ENCODE peak calls at places on chromosome 17, in eight cellular contexts. L is HL-60, A is SK-N-SH, G is mucosa of descending colon, S is A549, X is GM06990, B is HCT116, Z is progenitor cell of endocrine pancreas. D is an unnamed sample.
A peak's percentile ranks its signal among the peaks of the same experiment; 100 is the strongest.

GRCh38 chr17:46783031-46783593 is 35.4 kb downstream of the WNT3 start:
- DNase-seq in L (no peak), A (no peak), G (peak; percentile 64), S (no peak), X (no peak), B (no peak), Z (no peak), D (no peak)

GRCh38 chr17:38559880-38560230 is 45.9 kb downstream of the SRCIN1 start:
- DNase-seq in L (no peak), A (no peak), G (no peak), S (no peak), X (no peak), B (no peak), Z (no peak), D (no peak)

GRCh38 chr17:32626371-32626770 is 139.6 kb downstream of the CDK5R1 start:
- DNase-seq in L (no peak), A (no peak), G (no peak), S (no peak), X (no peak), B (no peak), Z (no peak), D (no peak)

GRCh38 chr17:79843917-79844815 is 4.9 kb upstream of the CBX4 start:
- DNase-seq in L (no peak), A (peak; percentile 94), G (peak; percentile 60), S (peak; percentile 75), X (no peak), B (no peak), Z (peak; percentile 46), D (no peak)

GRCh38 chr17:4545217-4545951 is 9.8 kb downstream of the MYBBP1A start:
- DNase-seq in L (no peak), A (no peak), G (no peak), S (no peak), X (peak; percentile 8), B (no peak), Z (no peak), D (no peak)

GRCh38 chr17:80981062-80981902 is 10.4 kb upstream of the CHMP6 start:
- DNase-seq in L (no peak), A (peak; percentile 99), G (no peak), S (no peak), X (peak; percentile 27), B (no peak), Z (peak; percentile 65), D (no peak)

GRCh38 chr17:64515419-64515818 is 8.6 kb downstream of the CEP95 start:
- DNase-seq in L (peak; percentile 31), A (no peak), G (no peak), S (no peak), X (no peak), B (no peak), Z (no peak), D (no peak)

GRCh38 chr17:35519442-35519841 is 18.0 kb downstream of the SLFN12L start:
- DNase-seq in L (no peak), A (no peak), G (no peak), S (no peak), X (no peak), B (no peak), Z (no peak), D (no peak)

GRCh38 chr17:10114931-10115535 is 83.4 kb downstream of the GAS7 start:
- DNase-seq in L (peak; percentile 95), A (peak; percentile 75), G (peak; percentile 69), S (peak; percentile 57), X (peak; percentile 68), B (no peak), Z (no peak), D (no peak)

GRCh38 chr17:45222273-45222993 is 748 bp downstream of the FMNL1 start:
- DNase-seq in L (peak; percentile 40), A (peak; percentile 65), G (no peak), S (no peak), X (no peak), B (no peak), Z (no peak), D (no peak)

GRCh38 chr17:36133629-36134259 is 30.1 kb downstream of the CCL4 start:
- DNase-seq in L (peak; percentile 49), A (no peak), G (peak; percentile 83), S (peak; percentile 12), X (no peak), B (no peak), Z (no peak), D (no peak)

GRCh38 chr17:20612635-20613034 is 33.1 kb downstream of the CDRT15L2 start:
- DNase-seq in L (no peak), A (no peak), G (no peak), S (no peak), X (no peak), B (no peak), Z (no peak), D (no peak)

GRCh38 chr17:21177854-21178600 is 35.9 kb downstream of the TMEM11 start:
- DNase-seq in L (no peak), A (peak; percentile 8), G (no peak), S (no peak), X (no peak), B (no peak), Z (no peak), D (no peak)

GRCh38 chr17:46972346-46972745 is 6.7 kb downstream of the RPRML start:
- DNase-seq in L (no peak), A (no peak), G (peak; percentile 54), S (no peak), X (no peak), B (no peak), Z (no peak), D (no peak)

GRCh38 chr17:72111374-72111773 is 9.4 kb upstream of the SOX9 start:
- DNase-seq in L (no peak), A (peak; percentile 86), G (peak; percentile 30), S (no peak), X (no peak), B (no peak), Z (no peak), D (no peak)

GRCh38 chr17:17839792-17840707 is 3.3 kb upstream of the SREBF1 start:
- DNase-seq in L (peak; percentile 58), A (peak; percentile 96), G (peak; percentile 93), S (peak; percentile 90), X (peak; percentile 92), B (peak; percentile 69), Z (peak; percentile 75), D (no peak)

GRCh38 chr17:17842111-17842876 is 5.5 kb upstream of the SREBF1 start:
- DNase-seq in L (no peak), A (no peak), G (peak; percentile 8), S (no peak), X (no peak), B (no peak), Z (no peak), D (no peak)

GRCh38 chr17:17843096-17843495 is 6.3 kb upstream of the SREBF1 start:
- DNase-seq in L (no peak), A (no peak), G (peak; percentile 9), S (no peak), X (no peak), B (no peak), Z (no peak), D (no peak)

GRCh38 chr17:17840751-17841591 is 4.2 kb upstream of the SREBF1 start:
- DNase-seq in L (no peak), A (no peak), G (peak; percentile 65), S (no peak), X (no peak), B (no peak), Z (no peak), D (no peak)

DNA sequence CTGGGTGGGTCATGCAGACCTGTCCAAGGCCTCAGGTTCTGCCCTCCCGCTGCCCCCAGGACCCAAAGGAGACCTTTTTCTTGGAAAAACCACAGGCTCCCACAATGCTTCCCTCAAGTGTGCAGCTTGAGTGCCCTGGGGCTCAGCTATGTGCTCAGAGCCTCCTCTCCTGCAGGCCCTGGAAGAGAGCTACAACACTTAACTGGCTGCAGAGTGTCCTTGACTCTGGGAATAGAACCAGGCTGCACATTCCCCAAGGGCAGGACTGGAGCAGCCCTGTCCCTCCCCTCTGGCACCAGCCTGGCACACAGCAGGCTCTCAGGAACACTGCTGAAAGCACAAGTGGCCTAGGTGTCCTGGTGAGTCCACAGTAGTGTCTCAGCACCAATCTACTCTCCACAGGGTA is 4.8 kb upstream of the SREBF1 start:
- DNase-seq in L (no peak), A (no peak), G (no peak), S (no peak), X (no peak), B (no peak), Z (no peak), D (no peak)
- TF ChIP-seq CTCF in L (no peak), A (no peak), G (no peak), S (no peak), X (no peak), B (no peak), Z (no peak), D (no peak)

GRCh38 chr17:15233022-15233805 is 31.9 kb downstream of the PMP22 start:
- DNase-seq in L (peak; percentile 35), A (peak; percentile 27), G (no peak), S (peak; percentile 57), X (no peak), B (no peak), Z (no peak), D (no peak)
- TF ChIP-seq CTCF in L (peak; percentile 22), A (peak; percentile 29), G (no peak), S (peak; percentile 53), X (no peak), B (peak; percentile 21), Z (no peak), D (peak; percentile 62)

DNA sequence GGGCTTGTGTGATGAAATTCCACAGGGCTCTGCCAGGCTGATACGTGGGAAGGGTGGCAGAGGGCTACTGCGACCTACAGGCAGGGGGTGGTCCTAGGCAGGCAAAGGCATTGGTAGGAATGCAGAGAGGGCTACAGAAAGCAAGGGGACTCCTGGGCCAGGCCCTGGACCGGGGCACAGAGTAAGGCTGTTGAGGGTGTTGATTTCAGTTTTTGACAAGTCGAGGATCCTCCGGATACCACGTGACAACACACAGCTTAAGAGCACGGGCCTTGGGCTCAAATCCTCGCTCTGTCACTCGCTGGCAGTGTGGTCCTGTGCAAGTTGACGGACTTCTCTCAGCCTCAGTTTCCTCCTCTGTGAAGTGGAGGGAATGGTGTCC is 19.1 kb upstream of the DOC2B start:
- DNase-seq in L (no peak), A (no peak), G (no peak), S (no peak), X (no peak), B (no peak), Z (no peak), D (no peak)
- TF ChIP-seq CTCF in L (no peak), A (no peak), G (no peak), S (no peak), X (no peak), B (no peak), Z (no peak), D (no peak)

GRCh38 chr17:31269597-31269996 is 27.4 kb downstream of the OMG start:
- DNase-seq in L (no peak), A (no peak), G (no peak), S (peak; percentile 53), X (no peak), B (peak; percentile 32), Z (no peak), D (no peak)

GRCh38 chr17:31269178-31269577 is 27.9 kb downstream of the OMG start:
- DNase-seq in L (no peak), A (no peak), G (no peak), S (no peak), X (no peak), B (no peak), Z (no peak), D (no peak)

GRCh38 chr17:31260151-31260550 is 36.9 kb downstream of the OMG start:
- DNase-seq in L (no peak), A (no peak), G (no peak), S (no peak), X (no peak), B (no peak), Z (no peak), D (no peak)

GRCh38 chr17:31261596-31261995 is 35.4 kb downstream of the OMG start:
- DNase-seq in L (no peak), A (no peak), G (no peak), S (no peak), X (no peak), B (no peak), Z (no peak), D (no peak)

GRCh38 chr17:31266042-31266441 is 31.0 kb downstream of the OMG start:
- DNase-seq in L (peak; percentile 11), A (no peak), G (no peak), S (peak; percentile 25), X (no peak), B (no peak), Z (no peak), D (no peak)
- TF ChIP-seq CTCF in L (no peak), A (peak; percentile 36), G (no peak), S (peak; percentile 37), X (peak; percentile 40), B (no peak), Z (peak; percentile 18), D (peak; percentile 53)